ENCODE peak calls at places on chromosomes 7 and 10, in eight cellular contexts. J is Caki2; U is stimulated activated CD8-positive, alpha-beta memory T cell treated with anti-CD3 and anti-CD28 coated beads, Interleukin-12 subunit alpha, Interleukin-12 subunit beta, amount 100 ng/mL, for 1 hour; N is stimulated activated naive CD8-positive, alpha-beta T cell treated with anti-CD3 and anti-CD28 coated beads, Interleukin-15, Interleukin-2, amounts not matched to agents 100 U/mL and 50 U/mL, for 24 hours; A is HuH-7.5; H is coronary artery; O is NCI-H82; G is T-helper 9 cell. M is an unnamed sample.

GRCh38 chr7:135238112-135238744 is 4.6 kb downstream of the STRA8 start:
- DNase-seq in J (no peak), U (no peak), N (peak; percentile 34), A (peak; percentile 62), H (no peak), O (peak; percentile 37), G (no peak), M (peak; percentile 20)

GRCh38 chr7:71131256-71131752 is 640 bp upstream of the GALNT17 start:
- DNase-seq in J (no peak), U (no peak), N (peak; percentile 2), A (no peak), H (peak; percentile 76), O (peak; percentile 77), G (no peak), M (peak; percentile 33)

GRCh38 chr10:92849234-92849525 is 860 bp downstream of the EXOC6 start:
- DNase-seq in J (no peak), U (no peak), N (no peak), A (peak; percentile 18), H (no peak), O (peak; percentile 54), G (no peak), M (no peak)

GRCh38 chr10:129966831-129967578 is 2.9 kb upstream of the EBF3 start:
- DNase-seq in J (no peak), U (no peak), N (no peak), A (no peak), H (peak; percentile 72), O (no peak), G (no peak), M (no peak)

GRCh38 chr10:19683965-19684364 is 132.3 kb upstream of the PLXDC2 start:
- DNase-seq in J (no peak), U (no peak), N (no peak), A (no peak), H (no peak), O (no peak), G (no peak), M (no peak)

GRCh38 chr7:43584200-43584586 is 1.3 kb downstream of the STK17A start:
- DNase-seq in J (peak; percentile 52), U (no peak), N (peak; percentile 36), A (peak; percentile 25), H (no peak), O (no peak), G (no peak), M (no peak)

GRCh38 chr10:53843691-53844362 is 957.2 kb downstream of the PCDH15 start:
- DNase-seq in J (no peak), U (no peak), N (no peak), A (no peak), H (no peak), O (no peak), G (no peak), M (peak; percentile 96)

GRCh38 chr10:6491841-6492609 is 88.1 kb downstream of the PRKCQ start:
- DNase-seq in J (no peak), U (no peak), N (no peak), A (no peak), H (no peak), O (no peak), G (no peak), M (no peak)

GRCh38 chr7:146768941-146769340 is 652.3 kb downstream of the CNTNAP2 start:
- DNase-seq in J (no peak), U (no peak), N (no peak), A (no peak), H (no peak), O (no peak), G (no peak), M (no peak)

M was measured in SK-N-DZ.